ENCODE peak calls at places on chromosomes 12 and 14, in seven cellular contexts. R is neural progenitor cell; Z is astrocyte of the cerebellum; L is GM06990; M is activated B cell treated with CpG ODN at 0.5 μM for 24 hours; Y is CD4-positive, alpha-beta T cell; Q is GM10248. N is an unnamed sample.

GRCh38 chr12:124388038-124388676 is 93.3 kb downstream of the RFLNA start:
- DNase-seq in M (no peak), R (no peak), Y (no peak), Q (no peak), Z (no peak), L (no peak), N (no peak)

GRCh38 chr12:30622509-30622908 is 73.2 kb downstream of the IPO8 start:
- DNase-seq in L (peak; percentile 17), M (no peak), R (no peak), Y (no peak), Z (no peak), Q (peak; percentile 15), N (no peak)

GRCh38 chr12:76866726-76867125 is 12.1 kb downstream of the CSRP2 start:
- DNase-seq in Y (no peak), R (peak; percentile 77), L (no peak), Q (no peak), M (no peak), Z (peak; percentile 80), N (no peak)

GRCh38 chr12:80708535-80709328 is 1.3 kb downstream of the MYF6 start:
- DNase-seq in Q (no peak), Z (no peak), L (peak; percentile 11), Y (no peak), M (no peak), R (peak; percentile 61), N (no peak)

GRCh38 chr12:112938751-112939150 is 477 bp downstream of the OAS3 start:
- DNase-seq in Y (no peak), L (no peak), R (no peak), M (no peak), Q (no peak), Z (no peak), N (no peak)

GRCh38 chr14:64765740-64766302 is 61.6 kb downstream of the PLEKHG3 start:
- DNase-seq in R (no peak), Q (no peak), Y (no peak), M (no peak), Z (no peak), L (no peak), N (peak; percentile 50)

GRCh38 chr12:62787023-62787422 is 147.9 kb downstream of the PPM1H start:
- DNase-seq in R (no peak), L (no peak), M (no peak), Y (no peak), Z (no peak), Q (no peak), N (no peak)

GRCh38 chr12:45670339-45671065 is 59.0 kb upstream of the ARID2 start:
- DNase-seq in Y (no peak), M (no peak), Q (peak; percentile 18), L (peak; percentile 24), R (no peak), Z (no peak), N (no peak)

GRCh38 chr14:36426836-36427235 is 93.2 kb downstream of the NKX2-1 start:
- DNase-seq in Q (no peak), M (no peak), Y (no peak), L (no peak), R (no peak), Z (no peak), N (no peak)

GRCh38 chr14:22112004-22112403 is 438.4 kb upstream of the OR4E1 start:
- DNase-seq in Z (no peak), Q (peak; percentile 29), L (no peak), M (no peak), R (peak; percentile 31), Y (peak; percentile 27), N (no peak)
- TF ChIP-seq CTCF in Z (peak; percentile 39), Q (peak; percentile 49), L (peak; percentile 67), M (no peak), R (peak; percentile 80), Y (peak; percentile 32), N (peak; percentile 75)

GRCh38 chr12:14450479-14450878 is 85.0 kb downstream of the ATF7IP start:
- DNase-seq in L (no peak), Q (no peak), Z (no peak), Y (no peak), M (no peak), R (no peak), N (no peak)

GRCh38 chr12:14452865-14453264 is 87.4 kb downstream of the ATF7IP start:
- DNase-seq in M (no peak), R (no peak), L (no peak), Z (no peak), Q (no peak), Y (no peak), N (no peak)

DNA sequence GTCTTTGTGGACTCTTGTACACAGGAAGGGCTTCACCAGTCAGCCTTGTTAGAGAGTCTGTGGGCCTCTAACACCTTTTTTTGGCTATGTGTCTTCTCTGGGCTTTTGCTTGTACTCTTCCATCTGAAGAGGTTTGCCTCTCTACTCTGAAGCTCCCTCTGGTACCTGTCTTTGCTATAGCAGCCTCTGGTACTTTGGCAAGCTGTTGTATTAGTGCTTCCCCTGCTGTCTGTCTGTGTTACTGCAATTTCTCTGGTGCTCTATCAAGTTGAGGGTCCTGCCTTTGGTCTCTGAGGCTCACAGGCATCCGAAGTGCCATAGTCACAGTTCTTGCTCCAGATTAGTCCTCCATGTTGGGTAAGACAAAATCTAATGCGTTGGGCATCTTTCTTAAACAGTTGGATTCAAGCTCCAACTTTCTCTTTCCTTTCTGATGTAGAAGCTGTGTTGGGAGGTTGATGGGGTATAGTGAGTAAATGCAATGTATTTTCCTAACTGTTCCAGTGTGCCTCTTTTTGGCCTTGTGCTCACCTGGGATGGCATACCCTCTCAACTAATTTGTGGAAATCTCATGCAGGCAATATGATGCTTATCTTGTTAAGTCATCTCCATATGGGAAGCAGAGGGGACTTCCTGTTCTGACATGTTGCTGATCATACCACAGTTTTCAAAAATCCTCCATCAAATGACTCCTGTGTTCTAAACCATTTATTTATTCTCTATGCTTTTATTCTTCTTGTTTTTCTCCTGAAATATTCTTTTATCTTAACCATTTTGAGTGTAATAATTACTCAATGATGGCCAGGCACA is 88.8 kb downstream of the ATF7IP start:
- DNase-seq in L (peak; percentile 12), M (no peak), Z (no peak), Q (peak; percentile 52), R (peak; percentile 76), Y (no peak), N (no peak)
- TF ChIP-seq CTCF in L (peak; percentile 82), M (no peak), Z (peak; percentile 57), Q (peak; percentile 56), R (peak; percentile 79), Y (peak; percentile 40), N (peak; percentile 65)

DNA sequence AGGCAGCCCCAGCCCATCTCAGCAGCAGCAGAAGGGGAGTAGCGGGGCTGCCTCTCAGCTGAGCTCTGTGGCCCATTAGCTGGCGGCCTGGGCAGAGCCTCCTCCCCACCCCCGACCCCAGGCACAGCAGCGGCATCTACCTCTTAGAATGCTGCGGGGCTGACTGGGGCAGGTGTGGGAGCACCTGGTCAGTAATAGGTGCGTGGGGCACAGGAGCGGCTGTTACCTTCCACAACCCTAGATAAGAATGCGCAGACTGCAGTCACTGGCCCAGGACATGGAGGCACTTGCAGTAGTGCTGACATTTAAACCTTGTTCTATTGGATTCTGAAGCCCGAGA is 35.6 kb downstream of the SYNE3 start:
- DNase-seq in M (no peak), R (no peak), L (no peak), Z (no peak), Y (no peak), Q (no peak), N (no peak)
- TF ChIP-seq CTCF in M (no peak), R (no peak), L (no peak), Z (no peak), Y (no peak), Q (no peak), N (no peak)

DNA sequence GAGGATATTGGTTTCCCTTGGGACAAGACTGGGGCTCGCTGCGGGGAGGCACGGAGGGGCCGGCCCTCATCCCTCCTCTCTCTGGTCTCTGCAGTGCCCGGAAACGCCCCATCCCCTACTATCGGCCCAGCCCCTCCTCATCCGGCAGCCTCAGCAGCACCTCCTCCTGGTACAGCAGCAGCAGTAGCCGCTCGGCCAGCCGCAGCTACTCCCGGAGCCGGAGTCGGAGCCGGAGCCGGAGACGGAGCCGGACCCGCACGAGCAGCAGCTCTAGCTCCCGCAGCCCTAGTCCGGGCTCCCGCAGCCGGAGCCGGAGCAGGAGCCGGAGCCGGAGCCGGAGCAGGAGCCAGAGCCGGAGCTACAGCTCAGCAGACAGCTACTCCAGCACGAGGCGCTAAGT is 22.3 kb upstream of the HSPB8 start:
- DNase-seq in M (no peak), Z (no peak), Y (no peak), Q (no peak), L (no peak), R (peak; percentile 52), N (no peak)
- TF ChIP-seq CTCF in M (no peak), Z (no peak), Y (no peak), Q (no peak), L (no peak), R (peak; percentile 40), N (no peak)

GRCh38 chr12:3833670-3834310 is 39.4 kb downstream of the PARP11 start:
- DNase-seq in M (no peak), L (no peak), Z (no peak), Y (no peak), Q (no peak), R (peak; percentile 10), N (no peak)
- TF ChIP-seq CTCF in M (no peak), L (no peak), Z (no peak), Y (no peak), Q (no peak), R (no peak), N (no peak)

GRCh38 chr12:40375076-40375475 is 150.3 kb downstream of the LRRK2 start:
- DNase-seq in Y (no peak), Z (no peak), M (no peak), L (no peak), Q (no peak), R (no peak), N (no peak)
- TF ChIP-seq CTCF in Y (no peak), Z (no peak), M (no peak), L (peak; percentile 43), Q (no peak), R (peak; percentile 45), N (peak; percentile 34)

N was measured in chondrocyte.